ENCODE peak calls at places on chromosomes 12 and 14, in nine cellular contexts. Z is MCF 10A; U is mucosa of descending colon; T is skeletal muscle cell; Q is CD4-positive, CD25-positive, alpha-beta regulatory T cell; K is mesothelial cell of epicardium; Y is H9; B is NCI-H1092; O is right cardiac atrium. S is an unnamed sample.
A peak's percentile ranks its signal among the peaks of the same experiment; 100 is the strongest.

GRCh38 chr14:32932921-32933622 is 5.6 kb upstream of the NPAS3 start:
- DNase-seq in Q (no peak), T (no peak), K (no peak), Z (no peak), O (peak; percentile 62), B (no peak), Y (peak; percentile 81), U (peak; percentile 33), S (no peak)

GRCh38 chr12:110424237-110424636 is 20.7 kb upstream of the ANAPC7 start:
- DNase-seq in Z (no peak), Q (no peak), K (no peak), U (no peak), O (no peak), T (no peak), Y (peak; percentile 51), B (no peak), S (no peak)

GRCh38 chr14:90139199-90139598 is 77.4 kb downstream of the KCNK13 start:
- DNase-seq in T (no peak), U (no peak), Y (no peak), O (no peak), Z (no peak), B (no peak), Q (no peak), K (no peak), S (no peak)

GRCh38 chr14:22113401-22113800 is 439.8 kb upstream of the OR4E1 start:
- DNase-seq in O (no peak), Z (no peak), Q (no peak), Y (peak; percentile 62), K (no peak), U (no peak), T (no peak), B (no peak), S (no peak)

GRCh38 chr12:70606001-70606400 is 31.2 kb downstream of the PTPRB start:
- DNase-seq in Q (no peak), K (no peak), Z (peak; percentile 67), T (no peak), O (no peak), B (no peak), Y (no peak), U (no peak), S (no peak)

GRCh38 chr12:124774054-124774461 is 89.6 kb downstream of the SCARB1 start:
- DNase-seq in O (no peak), U (no peak), K (no peak), Z (peak; percentile 66), Y (no peak), B (no peak), T (peak; percentile 25), Q (no peak), S (no peak)

GRCh38 chr12:6215932-6216494 is 15.8 kb downstream of the CD9 start:
- DNase-seq in Y (peak; percentile 80), K (no peak), B (no peak), U (peak; percentile 81), O (peak; percentile 70), T (no peak), Q (no peak), Z (peak; percentile 99), S (no peak)

GRCh38 chr14:32588448-32589320 is 259.6 kb downstream of the AKAP6 start:
- DNase-seq in B (no peak), Q (peak; percentile 44), U (no peak), Y (peak; percentile 35), T (no peak), O (no peak), Z (peak; percentile 67), K (no peak), S (no peak)

GRCh38 chr12:120225852-120226640 is 25.1 kb upstream of the RPLP0 start:
- DNase-seq in O (no peak), U (peak; percentile 88), T (no peak), Y (no peak), Z (peak; percentile 47), B (no peak), K (no peak), Q (peak; percentile 57), S (no peak)

GRCh38 chr14:99268776-99269510 is 3.1 kb downstream of the BCL11B start:
- DNase-seq in Q (peak; percentile 43), K (no peak), Y (peak; percentile 38), B (peak; percentile 10), Z (no peak), U (no peak), O (no peak), T (no peak), S (no peak)

GRCh38 chr12:68587448-68587873 is 23.2 kb upstream of the RAP1B start:
- DNase-seq in B (no peak), T (no peak), O (no peak), K (no peak), Y (no peak), Q (peak; percentile 30), Z (no peak), U (no peak), S (no peak)

GRCh38 chr14:53608369-53608768 is 348.3 kb downstream of the BMP4 start:
- DNase-seq in Z (peak; percentile 80), B (no peak), O (no peak), Y (no peak), Q (no peak), T (no peak), K (no peak), U (peak; percentile 65), S (no peak)

GRCh38 chr12:53236443-53237111 is 4.6 kb upstream of the RARG start:
- DNase-seq in O (no peak), T (no peak), Z (no peak), B (no peak), U (no peak), K (no peak), Q (peak; percentile 70), Y (peak; percentile 21), S (no peak)

GRCh38 chr12:12353276-12353675 is 3.2 kb upstream of the MANSC1 start:
- DNase-seq in U (no peak), K (no peak), O (no peak), T (no peak), Y (no peak), B (no peak), Q (no peak), Z (no peak), S (no peak)

GRCh38 chr14:64707661-64708060 is 3.4 kb downstream of the PLEKHG3 start:
- DNase-seq in U (no peak), Z (peak; percentile 92), K (no peak), B (no peak), O (no peak), T (peak; percentile 67), Y (no peak), Q (no peak), S (no peak)

GRCh38 chr14:58829594-58829993 is 191.8 kb downstream of the DACT1 start:
- DNase-seq in O (no peak), Z (peak; percentile 58), B (no peak), Q (peak; percentile 7), K (no peak), T (no peak), Y (no peak), U (no peak), S (no peak)

GRCh38 chr12:104719700-104720345 is 238.3 kb downstream of the SLC41A2 start:
- DNase-seq in K (no peak), U (no peak), B (no peak), O (no peak), Y (no peak), Q (peak; percentile 21), Z (no peak), T (no peak), S (no peak)

GRCh38 chr12:109766251-109766778 is 52.7 kb downstream of the FAM222A start:
- DNase-seq in Z (no peak), B (no peak), Y (peak; percentile 47), Q (no peak), U (no peak), T (no peak), O (no peak), K (no peak), S (peak; percentile 18)

GRCh38 chr12:31558521-31558920 is 32.4 kb downstream of the DENND5B start:
- DNase-seq in U (no peak), K (no peak), B (no peak), Y (no peak), O (no peak), T (peak; percentile 15), Z (no peak), Q (no peak), S (no peak)

GRCh38 chr14:49896956-49897355 is 4.1 kb downstream of the ARF6 start:
- DNase-seq in O (no peak), Z (no peak), T (no peak), U (no peak), K (no peak), B (no peak), Q (peak; percentile 35), Y (no peak), S (no peak)

GRCh38 chr14:103188691-103189480 is 65.6 kb downstream of the TNFAIP2 start:
- DNase-seq in T (no peak), U (peak; percentile 61), K (peak; percentile 31), Y (peak; percentile 67), O (peak; percentile 85), B (no peak), Q (peak; percentile 7), Z (no peak), S (peak; percentile 67)

GRCh38 chr14:53655080-53655785 is 301.4 kb downstream of the BMP4 start:
- DNase-seq in U (no peak), K (no peak), Q (no peak), Z (no peak), O (no peak), Y (no peak), B (no peak), T (no peak), S (no peak)

GRCh38 chr12:55933799-55934174 is 2.8 kb downstream of the DGKA start:
- DNase-seq in O (no peak), Y (no peak), K (no peak), Q (no peak), Z (no peak), T (no peak), B (no peak), U (no peak), S (no peak)

GRCh38 chr12:59596232-59597143 is 659 bp downstream of the SLC16A7 start:
- DNase-seq in O (peak; percentile 91), K (peak; percentile 30), B (peak; percentile 70), Y (peak; percentile 89), U (peak; percentile 74), Z (peak; percentile 83), Q (peak; percentile 90), T (peak; percentile 41), S (peak; percentile 84)